ENCODE peak calls at places on chromosome 22, in seven cellular contexts. K is amygdala; C is NCI-H82; O is GM03348; L is stimulated activated naive B cell treated with anti-CD40 and anti-IgM and Interleukin-4, amounts not matched to agents 10 μg/mL and 1 μg/mL and 100 μg/mL, for 72 hours; E is cardiac fibroblast; H is stimulated activated CD8-positive, alpha-beta memory T cell treated with anti-CD3 and anti-CD28 coated beads, Interleukin-4, amount 100 ng/mL, for 24 hours. B is an unnamed sample.

GRCh38 chr22:20979243-20979809 is 2.8 kb upstream of the LZTR1 start:
- DNase-seq in K (peak), C (peak), O (peak), L (peak), E (peak), H (peak), B (peak)

GRCh38 chr22:24950272-24950902 is 2.1 kb upstream of the KIAA1671 start:
- DNase-seq in K (peak), C (peak), O (peak), L (no peak), E (peak), H (no peak), B (peak)

GRCh38 chr22:32044913-32045312 is 1.9 kb downstream of the SLC5A1 start:
- DNase-seq in K (no peak), C (no peak), O (no peak), L (no peak), E (no peak), H (no peak), B (no peak)

GRCh38 chr22:47151064-47151463 is 388.6 kb downstream of the TBC1D22A start:
- DNase-seq in K (no peak), C (no peak), O (no peak), L (no peak), E (no peak), H (no peak), B (no peak)

GRCh38 chr22:44363214-44363979 is 50.6 kb upstream of the SHISAL1 start:
- DNase-seq in K (no peak), C (no peak), O (peak), L (no peak), E (peak), H (no peak), B (no peak)

GRCh38 chr22:17891427-17892167 is 117.3 kb upstream of the BID start:
- DNase-seq in K (peak), C (peak), O (no peak), L (no peak), E (no peak), H (no peak), B (peak)

GRCh38 chr22:33438273-33438672 is 380.1 kb upstream of the SYN3 start:
- DNase-seq in K (peak), C (no peak), O (peak), L (no peak), E (peak), H (no peak), B (peak)

GRCh38 chr22:22721681-22722309 is 77.4 kb downstream of the GGTLC2 start:
- DNase-seq in K (no peak), C (no peak), O (no peak), L (peak), E (peak), H (peak), B (no peak)

GRCh38 chr22:31833930-31834329 is 80.1 kb downstream of the DEPDC5 start:
- DNase-seq in K (no peak), C (no peak), O (no peak), L (no peak), E (no peak), H (no peak), B (no peak)

GRCh38 chr22:23278883-23279675 is 98.8 kb downstream of the BCR start:
- DNase-seq in K (no peak), C (no peak), O (peak), L (no peak), E (peak), H (no peak), B (peak)

GRCh38 chr22:24391836-24392217 is 35.6 kb upstream of the ADORA2A start:
- DNase-seq in K (no peak), C (no peak), O (peak), L (no peak), E (peak), H (no peak), B (no peak)

GRCh38 chr22:23498811-23499798 is 81.0 kb downstream of the IGLL1 start:
- DNase-seq in K (no peak), C (no peak), O (peak), L (no peak), E (no peak), H (no peak), B (peak)

GRCh38 chr22:44224166-44224565 is 43.4 kb downstream of the PARVG start:
- DNase-seq in K (no peak), C (no peak), O (no peak), L (no peak), E (no peak), H (no peak), B (no peak)

GRCh38 chr22:35488513-35488912 is 52.1 kb upstream of the RASD2 start:
- DNase-seq in K (no peak), C (no peak), O (no peak), L (no peak), E (no peak), H (no peak), B (no peak)

GRCh38 chr22:49724030-49724892 is 103.4 kb downstream of the BRD1 start:
- DNase-seq in K (no peak), C (peak), O (no peak), L (no peak), E (no peak), H (no peak), B (no peak)

GRCh38 chr22:31625661-31626426 is 36.2 kb downstream of the PISD start:
- DNase-seq in K (peak), C (no peak), O (no peak), L (no peak), E (peak), H (no peak), B (peak)

GRCh38 chr22:46047841-46048595 is 71.1 kb upstream of the WNT7B start:
- DNase-seq in K (no peak), C (no peak), O (no peak), L (no peak), E (no peak), H (no peak), B (peak)

GRCh38 chr22:39933741-39934140 is 26.5 kb upstream of the TMA7B start:
- DNase-seq in K (no peak), C (no peak), O (no peak), L (no peak), E (no peak), H (no peak), B (no peak)

GRCh38 chr22:28014141-28015055 is 95.3 kb upstream of the PITPNB start:
- DNase-seq in K (no peak), C (no peak), O (no peak), L (no peak), E (no peak), H (no peak), B (no peak)

GRCh38 chr22:39311592-39312400 is 7.6 kb downstream of the RPL3 start:
- DNase-seq in K (no peak), C (peak), O (no peak), L (no peak), E (peak), H (no peak), B (no peak)

GRCh38 chr22:36977401-36977861 is 41.8 kb downstream of the TST start:
- DNase-seq in K (peak), C (peak), O (no peak), L (peak), E (peak), H (peak), B (peak)

GRCh38 chr22:37690901-37691504 is 4.9 kb downstream of the NOL12 start:
- DNase-seq in K (no peak), C (no peak), O (no peak), L (no peak), E (no peak), H (no peak), B (no peak)

GRCh38 chr22:47398921-47399790 is 636.7 kb downstream of the TBC1D22A start:
- DNase-seq in K (no peak), C (no peak), O (no peak), L (no peak), E (no peak), H (no peak), B (no peak)

B was measured in posterior cingulate gyrus.